ENCODE peak calls at places on chromosome 13, in nine cellular contexts. V is psoas muscle; R is lower lobe of right lung; S is CD4-positive, alpha-beta memory T cell; G is thoracic aorta; I is CD8-positive, alpha-beta T cell; W is foreskin keratinocyte; Z is GM12878; A is Panc1. E is an unnamed sample.

GRCh38 chr13:80802946-80803345 is 462.0 kb upstream of the SPRY2 start:
- DNase-seq in Z (no peak), G (no peak), V (no peak), S (no peak), W (no peak), A (no peak), I (no peak), R (no peak), E (no peak)

GRCh38 chr13:36879218-36879938 is 40.7 kb downstream of the SMAD9 start:
- DNase-seq in W (no peak), Z (no peak), S (no peak), V (no peak), G (no peak), R (peak), I (no peak), A (no peak), E (no peak)

GRCh38 chr13:111115051-111115840 is at the start of gene ARHGEF7:
- DNase-seq in I (no peak), A (no peak), W (no peak), Z (no peak), V (no peak), R (no peak), S (no peak), G (no peak), E (no peak)

GRCh38 chr13:107117327-107118012 is 549.5 kb upstream of the ARGLU1 start:
- DNase-seq in I (no peak), A (no peak), W (no peak), R (no peak), V (no peak), G (no peak), Z (no peak), S (no peak), E (no peak)

GRCh38 chr13:69641773-69642172 is 465.9 kb upstream of the ATXN8OS start:
- DNase-seq in R (no peak), W (no peak), I (no peak), V (no peak), S (no peak), G (no peak), A (no peak), Z (no peak), E (no peak)

GRCh38 chr13:42553098-42554046 is 20.6 kb upstream of the TNFSF11 start:
- DNase-seq in I (no peak), W (no peak), Z (no peak), R (no peak), V (no peak), G (no peak), A (no peak), S (no peak), E (no peak)

GRCh38 chr13:24052547-24052981 is 108.0 kb upstream of the SPATA13 start:
- DNase-seq in S (no peak), W (no peak), R (no peak), A (no peak), V (peak), Z (no peak), I (no peak), G (no peak), E (no peak)

GRCh38 chr13:67230243-67230773 is at the start of gene PCDH9:
- DNase-seq in A (peak), S (peak), G (peak), Z (peak), R (peak), W (peak), I (peak), V (peak), E (peak)

GRCh38 chr13:40070357-40070756 is 414.9 kb downstream of the COG6 start:
- DNase-seq in W (no peak), S (no peak), R (no peak), G (no peak), Z (no peak), V (no peak), A (no peak), I (no peak), E (no peak)

GRCh38 chr13:40251343-40252032 is 415.0 kb downstream of the FOXO1 start:
- DNase-seq in A (no peak), W (no peak), I (no peak), Z (no peak), V (no peak), G (no peak), S (no peak), R (no peak), E (no peak)

GRCh38 chr13:28485551-28485950 is 9.4 kb downstream of the FLT1 start:
- DNase-seq in A (no peak), W (no peak), S (no peak), I (no peak), R (no peak), V (no peak), G (no peak), Z (no peak), E (no peak)

GRCh38 chr13:34034411-34034810 is 216.5 kb downstream of the RFC3 start:
- DNase-seq in W (no peak), V (no peak), S (no peak), Z (no peak), A (no peak), R (no peak), I (no peak), G (no peak), E (no peak)

GRCh38 chr13:36820222-36820621 is 1.2 kb downstream of the RFXAP start:
- DNase-seq in V (no peak), I (no peak), S (no peak), Z (peak), W (no peak), G (no peak), R (no peak), A (no peak), E (peak)

GRCh38 chr13:39779337-39780270 is 124.1 kb downstream of the COG6 start:
- DNase-seq in S (peak), R (no peak), I (peak), V (no peak), W (no peak), A (no peak), Z (no peak), G (no peak), E (no peak)

GRCh38 chr13:91187522-91187921 is 160.0 kb upstream of the MIR17HG start:
- DNase-seq in Z (no peak), G (no peak), I (no peak), A (no peak), V (no peak), S (no peak), R (no peak), W (no peak), E (no peak)

GRCh38 chr13:39538826-39539555 is 64.0 kb downstream of the LHFPL6 start:
- DNase-seq in G (no peak), I (no peak), W (no peak), Z (no peak), A (no peak), R (no peak), V (no peak), S (no peak), E (no peak)

GRCh38 chr13:96284971-96285370 is 195.1 kb downstream of the HS6ST3 start:
- DNase-seq in R (no peak), I (no peak), G (no peak), W (no peak), A (no peak), V (no peak), Z (no peak), S (no peak), E (no peak)

GRCh38 chr13:112065867-112066623 is 904 bp upstream of the SOX1 start:
- DNase-seq in I (no peak), V (no peak), W (no peak), R (no peak), S (no peak), A (no peak), Z (no peak), G (no peak), E (no peak)

GRCh38 chr13:51840917-51841316 is 4.1 kb downstream of the TMEM272 start:
- DNase-seq in G (no peak), R (no peak), W (no peak), Z (no peak), A (no peak), S (no peak), V (no peak), I (no peak), E (no peak)

GRCh38 chr13:37729876-37730275 is 131.3 kb upstream of the POSTN start:
- DNase-seq in V (no peak), Z (no peak), A (no peak), R (no peak), I (no peak), S (no peak), W (no peak), G (no peak), E (no peak)

GRCh38 chr13:69585656-69586055 is 522.0 kb upstream of the ATXN8OS start:
- DNase-seq in S (no peak), A (no peak), W (no peak), V (no peak), Z (no peak), R (no peak), G (no peak), I (no peak), E (no peak)

GRCh38 chr13:97145057-97145456 is 77.1 kb upstream of the MBNL2 start:
- DNase-seq in R (no peak), A (no peak), V (no peak), I (no peak), S (no peak), G (no peak), W (no peak), Z (no peak), E (no peak)

DNA sequence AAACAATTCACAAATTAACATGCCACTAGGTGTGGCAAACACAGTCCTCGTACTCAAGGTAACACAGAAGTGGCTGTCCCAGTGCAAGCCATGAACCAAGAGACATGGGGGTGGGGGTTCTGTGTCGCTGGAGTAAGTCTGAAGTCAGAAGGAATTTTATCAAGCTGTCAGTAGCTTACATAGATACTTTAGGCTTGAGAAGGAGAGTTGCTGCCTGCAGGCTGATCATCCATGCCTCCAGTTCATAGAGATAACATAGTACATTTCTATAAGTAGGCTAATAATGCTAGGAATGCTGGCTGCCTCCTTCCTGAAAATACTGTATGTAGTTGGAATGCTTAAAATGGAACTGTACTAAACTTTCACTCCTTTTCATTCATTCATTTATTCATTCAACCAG is 70.2 kb downstream of the CAB39L start:
- DNase-seq in S (no peak), W (no peak), R (no peak), I (no peak), A (no peak), Z (no peak), V (no peak), G (no peak), E (no peak)
- H3K27ac ChIP-seq in S (no peak), W (no peak), R (no peak), I (no peak), A (no peak), Z (no peak), V (no peak), G (no peak), E (no peak)

DNA sequence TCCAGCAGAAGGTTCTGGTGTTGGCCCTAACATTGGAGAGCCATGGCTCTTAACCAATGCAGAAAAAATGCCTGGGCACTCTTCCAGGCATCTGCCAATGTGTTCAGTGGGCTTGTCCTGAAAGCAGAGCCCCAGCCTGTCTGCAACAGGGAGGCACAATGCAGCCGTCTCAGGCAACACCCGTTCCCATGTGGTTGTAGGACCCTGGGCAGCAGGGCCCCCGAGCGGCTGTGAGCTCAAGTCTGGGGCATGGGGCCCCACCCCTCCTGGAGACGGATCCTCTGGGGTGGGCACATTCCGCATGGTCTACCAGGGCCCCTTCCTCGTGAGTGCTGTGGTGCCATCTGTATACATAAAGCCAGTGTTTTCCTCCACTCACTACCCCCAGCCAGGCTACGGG is 58.2 kb upstream of the SIAH3 start:
- DNase-seq in A (no peak), Z (no peak), R (no peak), S (no peak), G (no peak), W (no peak), V (no peak), I (no peak), E (no peak)
- H3K27ac ChIP-seq in A (no peak), Z (no peak), R (no peak), S (no peak), G (no peak), W (no peak), V (no peak), I (no peak), E (no peak)

GRCh38 chr13:113423225-113424170 is 29.8 kb downstream of the ADPRHL1 start:
- DNase-seq in R (no peak), S (no peak), Z (no peak), I (no peak), G (no peak), A (no peak), W (no peak), V (no peak), E (peak)

GRCh38 chr13:113426591-113426986 is 26.7 kb downstream of the ADPRHL1 start:
- DNase-seq in I (no peak), W (no peak), A (no peak), S (no peak), R (no peak), V (no peak), G (no peak), Z (no peak), E (peak)

GRCh38 chr13:113428469-113428865 is 24.8 kb downstream of the ADPRHL1 start:
- DNase-seq in A (no peak), G (no peak), R (no peak), Z (no peak), S (no peak), V (no peak), I (no peak), W (no peak), E (no peak)

GRCh38 chr13:113427562-113428468 is 25.5 kb downstream of the ADPRHL1 start:
- DNase-seq in G (no peak), W (no peak), S (no peak), A (no peak), Z (no peak), V (no peak), R (no peak), I (no peak), E (peak)

GRCh38 chr13:113425931-113426590 is 27.2 kb downstream of the ADPRHL1 start:
- DNase-seq in V (no peak), A (no peak), I (no peak), G (no peak), S (no peak), R (no peak), W (no peak), Z (no peak), E (peak)
- H3K27ac ChIP-seq in V (no peak), A (no peak), I (no peak), G (no peak), S (no peak), R (no peak), W (no peak), Z (no peak), E (peak)

DNA sequence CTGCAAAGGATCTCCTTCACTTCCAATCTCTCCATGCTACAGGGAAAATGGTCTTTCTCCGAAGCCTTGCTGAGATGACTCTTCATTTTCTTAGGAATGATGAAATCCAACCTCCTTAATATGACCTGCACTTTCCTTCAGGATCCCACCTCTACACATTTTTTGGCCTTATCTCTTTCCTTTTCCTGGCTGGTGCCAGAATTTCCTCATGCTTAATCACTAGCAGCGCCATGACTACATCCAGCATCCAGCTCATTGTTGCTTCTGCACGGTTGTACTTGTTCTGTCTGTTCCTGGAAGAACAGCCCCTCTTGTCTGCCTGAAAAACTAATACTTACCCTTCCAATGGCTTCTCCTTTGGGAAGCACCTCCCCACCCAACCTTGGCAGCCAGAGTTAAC is 68.4 kb downstream of the TEX26 start:
- DNase-seq in V (no peak), Z (no peak), G (no peak), W (no peak), S (no peak), A (no peak), R (no peak), I (no peak), E (no peak)
- H3K27ac ChIP-seq in V (no peak), Z (no peak), G (no peak), W (no peak), S (no peak), A (no peak), R (no peak), I (no peak), E (no peak)

GRCh38 chr13:74388626-74389025 is 254.4 kb upstream of the KLF12 start:
- DNase-seq in G (no peak), R (no peak), S (no peak), A (no peak), W (no peak), Z (no peak), I (no peak), V (no peak), E (no peak)
- H3K27ac ChIP-seq in G (no peak), R (no peak), S (no peak), A (no peak), W (no peak), Z (no peak), I (no peak), V (no peak), E (no peak)

E was measured in MM.1S.